ENCODE peak calls at places on chromosomes 6 and 20, in six cellular contexts. S is SK-N-SH, M is HepG2, U is GM12878, O is H1, B is K562. Z is an unnamed sample.

GRCh38 chr20:17867546-17867945 is 101.0 kb downstream of the SNX5 start:
- DNase-seq in B (no peak), U (no peak), S (no peak), O (no peak), M (no peak), Z (no peak)

GRCh38 chr6:14880052-14880451 is 365.8 kb upstream of the JARID2 start:
- DNase-seq in B (no peak), U (no peak), S (no peak), O (no peak), M (no peak), Z (no peak)

GRCh38 chr20:35013421-35014411 is 58.0 kb downstream of the MYH7B start:
- DNase-seq in S (peak; percentile 48), U (no peak), O (no peak), M (no peak), B (no peak), Z (peak; percentile 55)

GRCh38 chr6:53671111-53671510 is 5.6 kb upstream of the KLHL31 start:
- DNase-seq in U (no peak), B (no peak), M (no peak), O (no peak), S (no peak), Z (no peak)

GRCh38 chr20:41183391-41183790 is 46.0 kb downstream of the PLCG1 start:
- DNase-seq in B (no peak), M (no peak), O (peak; percentile 38), U (no peak), S (no peak), Z (no peak)

GRCh38 chr20:63695419-63696310 is 787 bp upstream of the TNFRSF6B start:
- DNase-seq in U (no peak), B (no peak), O (no peak), S (peak; percentile 41), M (no peak), Z (no peak)

GRCh38 chr6:168089186-168090063 is 10.4 kb upstream of the FRMD1 start:
- DNase-seq in U (no peak), B (no peak), S (peak; percentile 21), M (no peak), O (no peak), Z (no peak)

GRCh38 chr6:137261393-137262154 is 42.4 kb upstream of the IFNGR1 start:
- DNase-seq in S (no peak), U (peak; percentile 72), M (peak; percentile 82), B (no peak), O (no peak), Z (no peak)

GRCh38 chr6:134147033-134147533 is 94.7 kb upstream of the SLC2A12 start:
- DNase-seq in S (no peak), M (no peak), O (no peak), U (no peak), B (peak; percentile 66), Z (no peak)

GRCh38 chr6:90940812-90941481 is 354.1 kb upstream of the MAP3K7 start:
- DNase-seq in U (peak; percentile 80), B (peak; percentile 59), M (peak; percentile 44), O (no peak), S (peak; percentile 45), Z (peak; percentile 16)

GRCh38 chr6:149899926-149900619 is 2.2 kb upstream of the RAET1E start:
- DNase-seq in S (no peak), U (no peak), O (no peak), M (no peak), B (no peak), Z (no peak)

GRCh38 chr6:137173501-137173900 is at the start of gene IL22RA2:
- DNase-seq in O (no peak), U (no peak), S (no peak), M (no peak), B (no peak), Z (no peak)

GRCh38 chr6:36139431-36139830 is 9.1 kb downstream of the MAPK13 start:
- DNase-seq in M (no peak), S (peak; percentile 79), O (peak; percentile 81), B (peak; percentile 65), U (no peak), Z (no peak)

GRCh38 chr20:43955244-43956191 is 40.9 kb downstream of the TOX2 start:
- DNase-seq in B (peak; percentile 29), S (no peak), O (no peak), M (no peak), U (peak; percentile 73), Z (no peak)

GRCh38 chr6:125149256-125150144 is 4.1 kb upstream of the TPD52L1 start:
- DNase-seq in U (no peak), M (no peak), S (no peak), B (no peak), O (no peak), Z (no peak)

GRCh38 chr6:7058250-7058923 is 49.4 kb upstream of the RREB1 start:
- DNase-seq in B (peak; percentile 92), S (no peak), M (peak; percentile 77), O (no peak), U (no peak), Z (peak; percentile 88)

GRCh38 chr6:53178837-53179432 is 30.3 kb upstream of the GCM1 start:
- DNase-seq in M (no peak), B (no peak), O (no peak), S (no peak), U (no peak), Z (no peak)

GRCh38 chr6:167643223-167643622 is 183.5 kb upstream of the AFDN start:
- DNase-seq in S (no peak), O (no peak), U (no peak), M (no peak), B (no peak), Z (no peak)

GRCh38 chr6:15770347-15771143 is 107.7 kb upstream of the DTNBP1 start:
- DNase-seq in M (no peak), S (no peak), B (peak; percentile 45), U (peak; percentile 62), O (no peak), Z (no peak)

GRCh38 chr6:148747493-148748160 is 797 bp downstream of the UST start:
- DNase-seq in O (peak; percentile 84), M (no peak), B (no peak), S (peak; percentile 15), U (no peak), Z (no peak)

GRCh38 chr20:36462440-36463211 is 78.7 kb upstream of the MYL9 start:
- DNase-seq in O (peak; percentile 60), B (peak; percentile 38), M (no peak), U (no peak), S (peak; percentile 59), Z (no peak)

GRCh38 chr6:161273752-161274487 is at the start of gene AGPAT4:
- DNase-seq in S (peak; percentile 85), U (peak; percentile 62), O (peak; percentile 72), M (peak; percentile 32), B (peak; percentile 97), Z (peak; percentile 27)

GRCh38 chr20:22821081-22821480 is 214.0 kb upstream of the SSTR4 start:
- DNase-seq in O (no peak), M (no peak), B (no peak), U (no peak), S (no peak), Z (no peak)

GRCh38 chr6:145860562-145860961 is 46.0 kb upstream of the FBXO30 start:
- DNase-seq in M (no peak), O (no peak), B (no peak), S (no peak), U (no peak), Z (no peak)

GRCh38 chr20:17614176-17614811 is 44.4 kb downstream of the DSTN start:
- DNase-seq in M (no peak), O (no peak), B (no peak), S (peak; percentile 14), U (no peak), Z (no peak)

GRCh38 chr20:62918830-62919229 is 7.5 kb downstream of the DIDO1 start:
- DNase-seq in B (no peak), S (no peak), O (no peak), M (no peak), U (no peak), Z (no peak)

GRCh38 chr6:137775720-137776119 is 91.3 kb upstream of the TNFAIP3 start:
- DNase-seq in M (no peak), O (no peak), B (no peak), U (no peak), S (no peak), Z (no peak)

GRCh38 chr20:50027611-50028105 is 44.9 kb downstream of the SNAI1 start:
- DNase-seq in B (no peak), M (no peak), S (peak; percentile 92), U (no peak), O (no peak), Z (no peak)

GRCh38 chr6:159416891-159417540 is 247.8 kb downstream of the FNDC1 start:
- DNase-seq in O (no peak), M (no peak), U (no peak), S (no peak), B (no peak), Z (no peak)

DNA sequence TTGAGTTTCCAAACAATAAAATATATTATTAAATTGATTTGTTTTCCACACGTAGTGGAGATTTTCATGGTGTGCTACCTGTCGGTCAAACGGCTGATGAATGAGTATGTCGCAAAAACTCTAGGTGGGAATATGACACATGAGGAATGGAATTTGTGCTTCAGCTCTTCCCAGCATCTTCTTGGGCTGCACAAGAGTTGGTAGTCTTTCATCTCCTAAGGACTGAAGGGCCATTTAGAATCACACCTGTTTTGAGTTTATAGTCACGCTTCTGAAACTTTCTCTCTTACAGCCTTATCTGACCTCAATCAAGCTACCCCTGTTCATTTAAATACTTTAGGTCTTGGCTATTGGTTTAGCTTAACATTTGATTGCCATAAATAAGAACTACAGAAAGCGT is 157.7 kb upstream of the AKAP12 start:
- DNase-seq in M (peak; percentile 25), U (no peak), O (no peak), S (no peak), B (no peak), Z (no peak)
- TF ChIP-seq CTCF in M (no peak), U (no peak), O (no peak), S (no peak), B (no peak), Z (no peak)

GRCh38 chr20:53995949-53996348 is 74.4 kb downstream of the BCAS1 start:
- DNase-seq in S (no peak), U (no peak), M (no peak), B (no peak), O (no peak), Z (no peak)
- H3K27ac ChIP-seq in S (no peak overlapping the region), U (no peak overlapping the region), M (no peak overlapping the region), B (no peak overlapping the region), O (no peak overlapping the region), Z (no peak overlapping the region)

GRCh38 chr6:81938991-81939773 is 186.7 kb upstream of the TENT5A start:
- DNase-seq in O (no peak), M (no peak), U (no peak), S (no peak), B (peak; percentile 12), Z (no peak)
- TF ChIP-seq GABPA in O (no peak), M (no peak), U (no peak), S (no peak), B (no peak), Z (no peak)

GRCh38 chr20:7463290-7463689 is 477.0 kb downstream of the HAO1 start:
- DNase-seq in O (no peak), B (no peak), U (no peak), M (no peak), S (no peak), Z (no peak)

GRCh38 chr20:7452890-7453289 is 487.4 kb downstream of the HAO1 start:
- DNase-seq in M (no peak), O (no peak), B (no peak), U (no peak), S (no peak), Z (no peak)

GRCh38 chr20:7454047-7454446 is 486.2 kb downstream of the HAO1 start:
- DNase-seq in O (no peak), S (no peak), M (no peak), B (no peak), U (no peak), Z (no peak)

GRCh38 chr20:7459123-7459522 is 481.1 kb downstream of the HAO1 start:
- DNase-seq in B (no peak), M (no peak), O (no peak), S (no peak), U (no peak), Z (no peak)

GRCh38 chr20:7458459-7458858 is 481.8 kb downstream of the HAO1 start:
- DNase-seq in M (no peak), U (no peak), B (no peak), O (no peak), S (no peak), Z (no peak)
- TF ChIP-seq CTCF in M (no peak), U (no peak), B (no peak), O (no peak), S (no peak), Z (no peak)

Z was measured in HL-60.